ENCODE peak calls at places on chromosomes 16 and 17, in six cellular contexts. T is mesendoderm, P is neuronal stem cell, C is IMR-90, D is H1, E is trophoblast cell. V is an unnamed sample.

GRCh38 chr17:75557075-75557851 is 30.3 kb upstream of the MYO15B start:
- DNase-seq in T (peak; percentile 25), P (no peak), C (peak; percentile 17), D (no peak), E (peak; percentile 52), V (no peak)

GRCh38 chr17:6352016-6352415 is 82.9 kb downstream of the AIPL1 start:
- DNase-seq in T (no peak), P (no peak), C (no peak), D (no peak), E (no peak), V (no peak)

GRCh38 chr17:1294157-1294717 is 14.8 kb downstream of the TRARG1 start:
- DNase-seq in T (no peak), P (no peak), C (no peak), D (no peak), E (no peak), V (no peak)

GRCh38 chr16:23403547-23403946 is 49.4 kb downstream of the COG7 start:
- DNase-seq in T (no peak), P (no peak), C (no peak), D (no peak), E (no peak), V (no peak)

GRCh38 chr17:31650756-31651520 is 208.1 kb downstream of the COPRS start:
- DNase-seq in T (no peak), P (no peak), C (no peak), D (no peak), E (no peak), V (no peak)

GRCh38 chr16:1815461-1815860 is 11.2 kb downstream of the HAGH start:
- DNase-seq in T (no peak), P (no peak), C (no peak), D (no peak), E (no peak), V (peak; percentile 79)

GRCh38 chr16:23948949-23949392 is 113.2 kb downstream of the PRKCB start:
- DNase-seq in T (no peak), P (no peak), C (no peak), D (no peak), E (no peak), V (no peak)

GRCh38 chr17:13362341-13363122 is 239.2 kb downstream of the HS3ST3A1 start:
- DNase-seq in T (peak; percentile 25), P (no peak), C (peak; percentile 91), D (no peak), E (no peak), V (peak; percentile 22)

GRCh38 chr17:61415374-61416210 is 15.9 kb downstream of the TBX2 start:
- DNase-seq in T (no peak), P (no peak), C (peak; percentile 37), D (peak; percentile 23), E (no peak), V (peak; percentile 61)

GRCh38 chr16:83482545-83483162 is 325.1 kb upstream of the HSBP1 start:
- DNase-seq in T (no peak), P (no peak), C (no peak), D (no peak), E (no peak), V (no peak)

GRCh38 chr17:78899361-78900260 is 3.4 kb downstream of the CEP295NL start:
- DNase-seq in T (peak; percentile 77), P (no peak), C (no peak), D (peak; percentile 74), E (peak; percentile 99), V (no peak)

GRCh38 chr16:15507299-15507958 is 73.0 kb downstream of the BMERB1 start:
- DNase-seq in T (peak; percentile 37), P (no peak), C (peak; percentile 53), D (no peak), E (no peak), V (peak; percentile 82)

DNA sequence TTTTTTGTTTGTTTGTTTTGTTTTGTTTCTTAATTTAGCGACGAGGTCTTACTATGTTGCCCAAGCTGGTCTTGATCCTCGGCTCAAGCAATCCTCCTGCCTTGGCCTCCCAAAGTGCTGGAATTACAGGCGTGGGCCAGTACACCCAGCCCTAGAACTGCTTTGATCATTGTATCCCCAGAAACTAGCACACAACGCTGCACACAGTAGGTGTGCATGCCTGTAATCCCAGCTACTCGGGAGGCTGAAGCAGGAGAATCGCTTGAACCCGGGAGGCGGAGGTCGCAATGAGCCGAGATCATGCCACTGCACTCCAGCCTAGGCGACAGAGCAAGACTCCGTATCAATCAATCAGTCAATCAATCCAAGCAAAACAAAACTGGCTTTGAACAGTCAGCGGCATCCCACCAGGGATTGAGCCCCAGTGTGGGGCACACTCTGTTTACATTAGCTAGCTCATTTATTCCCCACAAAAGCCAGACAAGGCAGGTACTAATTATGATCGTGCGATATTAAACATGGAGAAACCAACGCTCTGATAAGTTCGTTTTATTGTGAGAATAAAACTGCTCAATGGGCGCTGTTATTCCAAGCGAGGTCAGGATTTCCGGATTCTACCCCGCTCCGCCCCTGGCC is 553 bp upstream of the VPS4A start:
- DNase-seq in T (no peak), P (no peak), C (no peak), D (no peak), E (no peak), V (no peak)
- H3K4me3 ChIP-seq in T (peak overlapping the region; percentile 27), P (peak overlapping the region; percentile 86), C (peak overlapping the region; percentile 55), D (peak overlapping the region; percentile 47), E (peak overlapping the region; percentile 60), V (peak overlapping the region; percentile 70)

DNA sequence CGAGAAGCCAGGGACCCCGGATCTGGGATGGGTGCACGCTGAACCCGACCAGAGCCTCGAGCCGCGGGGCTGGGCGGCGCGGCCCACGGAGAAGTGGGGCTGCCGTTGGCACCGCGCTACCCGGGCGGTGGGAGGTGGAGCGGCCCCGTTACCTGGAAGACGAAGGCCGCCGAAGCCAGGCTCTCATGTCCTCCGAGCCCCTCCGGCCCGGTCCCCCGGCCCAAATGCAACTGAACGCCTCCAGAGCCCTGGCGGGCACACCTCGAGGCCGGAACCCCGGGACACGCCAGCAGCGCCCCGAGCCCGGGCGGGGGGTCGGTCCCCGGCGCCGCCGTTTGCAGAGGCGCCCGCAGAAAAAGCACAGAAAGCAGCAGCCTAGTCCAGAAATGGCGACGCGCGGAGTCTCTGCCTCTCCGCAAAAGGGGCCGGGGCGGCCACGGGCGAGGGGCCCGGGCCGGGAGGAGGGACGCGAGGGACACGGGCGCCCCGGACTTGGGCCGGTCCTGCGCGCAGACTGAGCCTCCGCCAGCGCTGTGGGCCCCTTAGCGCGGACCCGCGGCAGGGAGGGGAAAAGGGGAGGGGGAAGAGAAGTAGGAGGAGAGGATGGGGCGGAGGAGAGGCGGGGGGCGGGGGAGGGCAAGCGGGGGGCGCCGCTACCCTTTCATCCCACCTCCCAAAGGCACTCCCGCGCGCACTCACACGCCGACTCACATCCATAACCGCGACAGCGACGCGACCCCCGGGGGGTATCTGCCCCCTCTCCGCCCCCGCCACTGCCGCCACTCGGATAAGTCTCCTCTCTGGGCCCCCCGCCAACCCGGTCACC is 1.4 kb downstream of the AXIN2 start:
- DNase-seq in T (peak; percentile 74), P (no peak), C (no peak), D (peak; percentile 73), E (peak; percentile 38), V (no peak)
- H3K4me2 ChIP-seq in T (peak overlapping the region; percentile 74), P (peak overlapping the region; percentile 99), C (peak overlapping the region; percentile 85), D (peak overlapping the region; percentile 88), E (peak overlapping the region; percentile 75), V (peak overlapping the region; percentile 96)

DNA sequence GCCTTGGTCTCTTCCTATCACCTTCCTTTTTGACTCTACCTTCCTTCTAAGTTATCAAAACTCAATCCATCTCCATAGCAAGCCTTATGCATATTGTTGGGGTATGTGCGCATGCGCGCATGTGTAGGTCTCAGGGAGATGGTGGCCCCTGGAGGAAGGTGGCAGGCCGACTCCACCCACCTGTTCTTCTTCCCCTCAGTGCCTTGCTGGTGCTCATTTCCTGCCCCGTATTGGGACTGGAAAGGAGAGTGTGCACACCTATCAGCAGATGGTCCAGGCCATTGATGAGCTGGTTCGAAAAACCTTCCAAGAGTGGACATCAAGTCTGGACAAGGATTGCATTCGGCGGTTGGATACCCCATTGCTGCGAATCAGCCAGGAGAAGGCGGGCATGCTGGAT is 25.2 kb downstream of the DNAH2 start:
- DNase-seq in T (no peak), P (no peak), C (no peak), D (no peak), E (no peak), V (no peak)
- H2AK5ac ChIP-seq in T (no peak overlapping the region), P (peak overlapping the region; percentile 6), C (no peak overlapping the region), D (no peak overlapping the region), E (no peak overlapping the region), V (no peak overlapping the region)

GRCh38 chr17:49132317-49132698 is 261 bp upstream of the B4GALNT2 start:
- DNase-seq in T (no peak), P (no peak), C (no peak), D (no peak), E (no peak), V (no peak)

GRCh38 chr17:49130891-49131290 is 1.7 kb upstream of the B4GALNT2 start:
- DNase-seq in T (no peak), P (no peak), C (peak; percentile 33), D (no peak), E (peak; percentile 19), V (peak; percentile 31)

GRCh38 chr17:49136335-49136734 is 3.8 kb downstream of the B4GALNT2 start:
- DNase-seq in T (no peak), P (no peak), C (no peak), D (no peak), E (no peak), V (no peak)

GRCh38 chr17:49132699-49133364 is at the start of gene B4GALNT2:
- DNase-seq in T (peak; percentile 33), P (no peak), C (no peak), D (peak; percentile 71), E (peak; percentile 62), V (peak; percentile 35)
- H3K4me3 ChIP-seq in T (no peak within 1 kb of the TSS), P (no peak within 1 kb of the TSS), C (peak within 1 kb of the TSS; percentile 41), D (peak within 1 kb of the TSS; percentile 57), E (peak within 1 kb of the TSS; percentile 20), V (peak within 1 kb of the TSS; percentile 66)

GRCh38 chr16:4923853-4924252 is 13.1 kb downstream of the PPL start:
- DNase-seq in T (no peak), P (no peak), C (no peak), D (no peak), E (no peak), V (no peak)

GRCh38 chr16:4925791-4926190 is 11.2 kb downstream of the PPL start:
- DNase-seq in T (no peak), P (no peak), C (no peak), D (no peak), E (no peak), V (peak; percentile 37)

GRCh38 chr16:4922721-4923342 is 14.1 kb downstream of the PPL start:
- DNase-seq in T (no peak), P (no peak), C (no peak), D (no peak), E (no peak), V (no peak)

GRCh38 chr16:4926928-4927327 is 10.0 kb downstream of the PPL start:
- DNase-seq in T (no peak), P (no peak), C (no peak), D (no peak), E (no peak), V (no peak)

GRCh38 chr16:4924593-4925378 is 12.2 kb downstream of the PPL start:
- DNase-seq in T (peak; percentile 83), P (no peak), C (no peak), D (no peak), E (no peak), V (no peak)
- H3K4me2 ChIP-seq in T (no peak overlapping the region), P (no peak overlapping the region), C (no peak overlapping the region), D (peak overlapping the region; percentile 36), E (no peak overlapping the region), V (no peak overlapping the region)

V was measured in mesenchymal stem cell.